ENCODE peak calls at places on chromosomes 11 and 22, in nine cellular contexts. P, R, B, E, D, M, A, I and J are unnamed samples.

GRCh38 chr11:103889679-103890078 is 146.8 kb upstream of the DDI1 start:
- DNase-seq in B (no peak), A (no peak), D (no peak), R (no peak), I (no peak), M (no peak), P (no peak), E (no peak), J (no peak)

GRCh38 chr11:67006029-67006884 is 16.7 kb upstream of the SYT12 start:
- DNase-seq in R (no peak), B (peak), I (no peak), D (peak), P (no peak), A (no peak), M (no peak), E (no peak), J (peak)

GRCh38 chr11:15947681-15948648 is 408.4 kb downstream of the SOX6 start:
- DNase-seq in I (no peak), A (no peak), D (no peak), P (peak), R (no peak), E (no peak), M (no peak), B (no peak), J (no peak)

GRCh38 chr11:73797457-73797856 is 9.8 kb downstream of the MRPL48 start:
- DNase-seq in B (no peak), I (no peak), D (no peak), M (no peak), P (peak), E (no peak), R (no peak), A (peak), J (no peak)

GRCh38 chr22:19593991-19594569 is 69.9 kb upstream of the CLDN5 start:
- DNase-seq in B (no peak), D (no peak), E (no peak), I (no peak), M (no peak), P (no peak), A (no peak), R (no peak), J (no peak)

GRCh38 chr11:64970731-64971151 is 1.2 kb downstream of the MAJIN start:
- DNase-seq in B (no peak), I (no peak), R (no peak), P (no peak), M (no peak), E (no peak), D (peak), A (no peak), J (no peak)

GRCh38 chr11:93567406-93567819 is 24.2 kb upstream of the SMCO4 start:
- DNase-seq in E (no peak), B (no peak), A (peak), R (no peak), D (no peak), I (no peak), P (peak), M (no peak), J (no peak)

GRCh38 chr11:12092714-12093113 is 17.7 kb upstream of the MICAL2 start:
- DNase-seq in D (no peak), P (no peak), R (no peak), A (peak), I (no peak), B (no peak), M (no peak), E (no peak), J (no peak)

GRCh38 chr11:26297179-26297970 is 34.6 kb upstream of the ANO3 start:
- DNase-seq in E (no peak), I (no peak), A (peak), M (no peak), R (no peak), P (no peak), B (peak), D (peak), J (peak)

GRCh38 chr11:71423181-71423790 is 24.9 kb downstream of the DHCR7 start:
- DNase-seq in P (no peak), A (no peak), I (no peak), D (no peak), E (no peak), R (no peak), M (no peak), B (no peak), J (no peak)

GRCh38 chr11:44950036-44950624 is 553 bp downstream of the TP53I11 start:
- DNase-seq in M (no peak), B (no peak), P (peak), R (no peak), D (no peak), I (no peak), E (no peak), A (no peak), J (peak)

GRCh38 chr11:44963948-44964347 is 13.3 kb upstream of the TP53I11 start:
- DNase-seq in I (no peak), R (no peak), M (no peak), B (no peak), A (no peak), P (no peak), E (no peak), D (no peak), J (peak)

GRCh38 chr22:28544431-28544868 is 135.2 kb downstream of the TTC28 start:
- DNase-seq in D (no peak), R (no peak), M (no peak), E (no peak), P (no peak), I (no peak), B (no peak), A (no peak), J (no peak)

GRCh38 chr22:17786435-17787158 is 12.3 kb upstream of the BID start:
- DNase-seq in P (no peak), A (peak), D (no peak), B (no peak), E (peak), R (no peak), M (no peak), I (no peak), J (no peak)

GRCh38 chr11:606245-606644 is 9.5 kb downstream of the IRF7 start:
- DNase-seq in M (no peak), A (peak), P (peak), R (no peak), D (peak), B (no peak), I (no peak), E (no peak), J (no peak)

GRCh38 chr11:10898763-10899541 is 41.1 kb upstream of the ZBED5 start:
- DNase-seq in P (no peak), A (no peak), B (no peak), I (no peak), M (no peak), R (no peak), D (no peak), E (no peak), J (no peak)

GRCh38 chr11:34308821-34309585 is 48.8 kb downstream of the ABTB2 start:
- DNase-seq in M (no peak), D (peak), A (no peak), R (no peak), B (no peak), E (no peak), P (no peak), I (no peak), J (no peak)

GRCh38 chr22:30495041-30495784 is 10.3 kb downstream of the SEC14L4 start:
- DNase-seq in E (no peak), D (no peak), A (no peak), M (no peak), P (no peak), I (no peak), B (no peak), R (no peak), J (no peak)

GRCh38 chr11:127003260-127003981 is 2.9 kb upstream of the KIRREL3 start:
- DNase-seq in P (peak), R (no peak), A (no peak), D (peak), I (no peak), E (peak), B (peak), M (no peak), J (peak)

GRCh38 chr11:2133481-2134021 is 5.6 kb downstream of the IGF2 start:
- DNase-seq in D (no peak), A (no peak), R (no peak), E (no peak), I (no peak), M (no peak), B (no peak), P (no peak), J (no peak)

GRCh38 chr11:61683961-61684869 is 4.0 kb downstream of the DAGLA start:
- DNase-seq in E (no peak), M (no peak), P (no peak), R (no peak), B (no peak), A (no peak), I (no peak), D (no peak), J (no peak)

GRCh38 chr11:15551897-15552851 is 437.5 kb downstream of the INSC start:
- DNase-seq in M (no peak), B (no peak), P (no peak), A (no peak), R (no peak), E (no peak), D (no peak), I (no peak), J (no peak)

GRCh38 chr22:32708835-32709234 is 92.7 kb upstream of the TIMP3 start:
- DNase-seq in R (no peak), P (no peak), I (no peak), D (no peak), E (no peak), M (no peak), A (no peak), B (peak), J (no peak)

GRCh38 chr11:57506522-57506921 is 9.0 kb downstream of the SLC43A1 start:
- DNase-seq in R (no peak), B (no peak), M (no peak), I (no peak), P (no peak), E (no peak), D (no peak), A (no peak), J (no peak)